ENCODE peak calls at places on chromosomes 2 and 18, in ten cellular contexts. D, J, O, T, W, V, S, R, F and L are unnamed samples.

GRCh38 chr2:196586511-196586991 is 53.0 kb upstream of the CCDC150 start:
- DNase-seq in J (no peak), V (no peak), O (peak), R (no peak), D (peak), F (no peak), S (no peak), W (no peak), T (peak), L (no peak)

GRCh38 chr18:63564021-63564420 is 21.9 kb downstream of the SERPINB12 start:
- DNase-seq in D (no peak), F (no peak), S (no peak), O (no peak), J (no peak), V (no peak), T (no peak), W (no peak), R (no peak), L (no peak)

GRCh38 chr2:42787424-42787787 is 5.0 kb downstream of the HAAO start:
- DNase-seq in W (no peak), O (no peak), V (no peak), D (no peak), T (no peak), J (no peak), R (no peak), S (no peak), F (peak), L (no peak)

GRCh38 chr2:31097962-31098361 is 40.3 kb downstream of the GALNT14 start:
- DNase-seq in W (no peak), J (no peak), S (no peak), T (no peak), R (no peak), O (no peak), V (no peak), D (no peak), F (no peak), L (no peak)

GRCh38 chr2:169768262-169768995 is 30.2 kb upstream of the SSB start:
- DNase-seq in W (no peak), S (peak), T (no peak), O (no peak), R (no peak), V (no peak), J (no peak), D (no peak), F (no peak), L (peak)

GRCh38 chr2:239443666-239444567 is 43.1 kb upstream of the HDAC4 start:
- DNase-seq in J (no peak), W (peak), T (no peak), F (no peak), V (no peak), O (peak), D (peak), S (no peak), R (no peak), L (no peak)

GRCh38 chr2:181243319-181243718 is 213.9 kb upstream of the ITGA4 start:
- DNase-seq in W (no peak), S (no peak), T (no peak), F (no peak), O (no peak), R (no peak), V (no peak), D (no peak), J (no peak), L (no peak)

GRCh38 chr2:161237397-161238263 is 70.6 kb upstream of the PSMD14 start:
- DNase-seq in F (peak), S (peak), W (no peak), R (peak), O (peak), V (peak), D (peak), J (no peak), T (no peak), L (peak)

GRCh38 chr2:217934321-217935131 is 68.3 kb downstream of the TNS1 start:
- DNase-seq in R (no peak), S (peak), T (peak), V (peak), J (no peak), O (peak), W (no peak), F (no peak), D (peak), L (no peak)

DNA sequence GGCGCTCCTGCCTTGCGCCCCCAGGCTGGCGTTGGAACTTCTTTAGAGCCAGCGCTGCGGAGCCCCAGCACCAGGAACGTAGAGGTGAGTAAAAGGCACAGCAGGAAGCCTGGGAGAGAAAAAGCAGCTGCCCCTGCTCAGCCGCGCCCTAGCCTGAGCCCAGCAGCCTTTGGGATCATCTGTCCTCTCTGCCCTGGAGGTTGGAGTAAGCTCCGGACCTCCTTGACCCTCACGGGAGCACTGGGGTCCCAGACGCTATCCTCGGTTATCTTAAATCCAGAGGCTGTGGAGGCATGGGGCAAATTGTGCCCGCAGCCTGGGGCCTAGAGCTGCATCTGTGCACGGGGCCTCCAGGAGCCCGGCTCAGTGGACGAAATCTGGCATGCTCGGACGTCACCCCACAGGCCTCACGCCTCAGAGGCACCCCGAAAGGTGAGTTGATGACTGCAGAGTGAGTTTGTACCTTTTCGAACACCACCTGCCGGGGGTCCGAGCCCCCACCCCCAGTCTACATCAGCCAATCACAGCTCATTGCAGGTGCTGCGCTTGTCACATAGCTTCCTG is 1.6 kb upstream of the SLC66A2 start:
- DNase-seq in T (no peak), F (peak), R (no peak), O (no peak), V (no peak), D (no peak), J (no peak), W (peak), S (peak), L (peak)
- H3K4me3 ChIP-seq in T (no peak), F (no peak), R (no peak), O (peak), V (no peak), D (no peak), J (no peak), W (no peak), S (no peak), L (no peak)

GRCh38 chr2:176080540-176081355 is 3.0 kb downstream of the EVX2 start:
- DNase-seq in R (no peak), T (no peak), J (no peak), S (no peak), F (peak), W (no peak), D (no peak), O (no peak), V (no peak), L (no peak)
- H3K4me3 ChIP-seq in R (peak), T (no peak), J (no peak), S (peak), F (peak), W (peak), D (no peak), O (no peak), V (peak), L (peak)

DNA sequence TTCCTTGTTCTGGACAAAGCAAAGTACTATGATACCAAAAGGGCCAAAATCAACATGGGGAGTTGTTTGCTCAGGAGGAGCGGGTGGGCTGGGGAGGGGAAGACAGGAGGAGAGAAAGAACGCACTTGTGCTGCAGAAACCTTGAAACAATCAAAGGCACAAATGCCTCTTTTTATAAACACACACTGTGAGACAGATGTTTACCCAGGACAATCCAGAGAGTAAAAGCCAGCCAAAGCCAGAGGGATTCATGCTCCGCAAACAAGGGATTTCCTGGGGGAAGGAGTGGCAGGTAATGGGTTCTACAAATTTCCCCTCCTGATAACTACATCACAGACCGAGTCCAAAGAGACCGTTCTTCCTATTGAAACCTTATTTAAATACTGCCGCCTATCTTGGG is 323.5 kb upstream of the SKOR2 start:
- DNase-seq in V (no peak), J (no peak), F (peak), O (no peak), R (no peak), D (no peak), T (no peak), S (no peak), W (no peak), L (no peak)
- H3K4me3 ChIP-seq in V (no peak), J (no peak), F (no peak), O (no peak), R (no peak), D (no peak), T (no peak), S (no peak), W (no peak), L (no peak)

DNA sequence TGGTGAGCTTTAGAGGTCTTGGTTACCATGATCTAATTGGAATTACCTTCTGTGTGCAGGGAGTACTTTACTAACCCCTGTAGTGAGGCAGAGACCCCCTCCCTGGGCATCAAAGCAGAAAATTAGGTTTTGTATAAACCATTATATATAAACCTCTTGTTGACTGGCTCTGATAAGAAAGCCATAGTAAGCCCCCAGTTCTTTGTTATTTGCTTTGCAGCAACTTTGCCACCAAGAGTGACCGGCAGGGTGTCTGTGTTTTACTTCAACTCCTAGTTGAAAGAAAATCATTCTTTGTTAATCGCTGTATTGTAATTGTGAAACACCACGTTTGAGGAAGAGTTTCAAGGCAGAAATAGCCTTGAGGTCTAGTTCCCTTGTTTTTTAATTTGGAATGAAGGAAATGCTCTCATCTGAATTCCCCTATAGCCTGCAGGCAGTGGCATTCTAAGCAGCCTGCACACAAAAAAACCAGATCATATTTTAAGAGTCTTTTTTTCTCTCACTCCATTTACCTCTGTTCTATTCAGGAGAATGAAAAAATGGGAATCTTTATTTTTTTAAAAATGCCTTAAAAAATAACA is 337.9 kb downstream of the SLC4A3 start:
- DNase-seq in F (no peak), V (no peak), W (peak), T (no peak), R (no peak), J (no peak), S (no peak), D (no peak), O (no peak), L (no peak)
- H3K4me3 ChIP-seq in F (no peak), V (no peak), W (no peak), T (no peak), R (no peak), J (no peak), S (no peak), D (no peak), O (no peak), L (no peak)

DNA sequence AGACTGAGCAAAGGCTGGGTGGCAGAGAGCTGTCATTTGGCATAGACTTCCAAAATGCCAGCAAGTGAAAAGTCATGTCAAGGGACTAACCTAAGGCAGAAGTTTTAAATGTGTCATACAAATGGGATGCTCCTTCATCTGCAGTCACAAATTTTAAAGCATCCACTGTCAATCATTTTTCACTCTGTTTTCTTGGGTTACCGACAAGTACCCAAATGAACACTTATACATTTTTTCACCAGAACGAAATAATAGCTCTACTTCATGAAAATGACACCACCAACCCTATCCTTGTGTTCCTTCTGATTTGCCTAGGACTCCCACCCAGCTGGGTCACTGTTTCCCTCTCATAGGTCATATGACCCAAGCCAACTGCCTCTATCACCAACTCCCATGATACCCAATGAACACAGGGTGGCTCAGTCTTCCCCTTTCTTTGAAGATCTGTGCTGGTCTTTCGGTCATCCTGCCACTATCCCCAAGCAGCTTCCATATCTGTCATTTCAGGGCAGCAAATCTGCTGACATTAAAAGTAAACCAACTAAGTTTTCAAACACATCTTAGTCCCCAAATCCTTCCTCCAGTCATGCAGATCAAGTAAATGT is 21.5 kb downstream of the KLF7 start:
- DNase-seq in R (no peak), D (no peak), J (no peak), S (no peak), O (no peak), W (no peak), V (no peak), T (no peak), F (no peak), L (no peak)
- H3K4me3 ChIP-seq in R (no peak), D (no peak), J (no peak), S (no peak), O (no peak), W (no peak), V (peak), T (no peak), F (no peak), L (no peak)

GRCh38 chr2:64837925-64838641 is 151.1 kb upstream of the SLC1A4 start:
- DNase-seq in S (no peak), O (peak), T (no peak), V (peak), W (no peak), D (no peak), F (no peak), R (no peak), J (peak), L (peak)

GRCh38 chr2:64838817-64839216 is 150.4 kb upstream of the SLC1A4 start:
- DNase-seq in D (peak), F (no peak), O (peak), T (peak), W (no peak), R (no peak), V (no peak), J (peak), S (peak), L (no peak)

GRCh38 chr2:64841462-64841861 is 147.7 kb upstream of the SLC1A4 start:
- DNase-seq in D (no peak), F (no peak), V (no peak), O (no peak), T (no peak), W (no peak), R (no peak), S (no peak), J (no peak), L (no peak)

GRCh38 chr2:64840419-64840818 is 148.8 kb upstream of the SLC1A4 start:
- DNase-seq in D (no peak), F (no peak), W (no peak), V (no peak), O (peak), S (no peak), T (no peak), J (no peak), R (no peak), L (no peak)

DNA sequence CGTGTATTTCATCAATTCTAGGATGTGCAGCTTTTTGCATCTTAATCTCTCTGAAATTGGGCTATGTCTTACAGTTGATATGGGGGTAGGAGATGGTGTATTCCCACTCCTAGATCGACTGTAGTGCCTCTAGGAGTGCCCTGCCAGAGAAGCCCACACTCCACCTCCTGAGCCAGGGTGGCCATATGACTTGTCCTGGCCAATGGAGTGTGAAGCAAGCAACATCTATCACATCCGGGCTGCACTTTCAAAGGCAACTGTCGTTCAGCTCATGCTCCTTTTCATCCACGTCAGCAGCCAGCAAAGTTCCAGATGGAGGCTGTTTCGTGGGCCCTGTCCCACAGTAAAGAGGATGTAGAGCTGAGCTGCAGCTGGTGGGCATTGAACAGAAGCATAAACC is 149.4 kb upstream of the SLC1A4 start:
- DNase-seq in W (no peak), F (no peak), S (no peak), O (peak), J (peak), T (no peak), D (no peak), V (no peak), R (no peak), L (peak)
- H3K4me3 ChIP-seq in W (no peak), F (no peak), S (no peak), O (no peak), J (no peak), T (no peak), D (no peak), V (no peak), R (no peak), L (no peak)